ENCODE peak calls at places on chromosomes 2 and 18, in ten cellular contexts. J is hepatocyte, U is H9, L is IMR-90, V is PC-9, M is astrocyte, B is mammary epithelial cell, N is PC-3, Z is neuronal stem cell, C is OCI-LY7. R is an unnamed sample.
A peak's percentile ranks its signal among the peaks of the same experiment; 100 is the strongest.

GRCh38 chr2:69993048-69993565 is 31.7 kb upstream of the ASPRV1 start:
- DNase-seq in J (no peak), U (no peak), L (no peak), V (no peak), M (no peak), B (no peak), N (no peak), Z (no peak), C (no peak), R (no peak)

GRCh38 chr18:28177828-28178635 is 1.1 kb upstream of the CDH2 start:
- DNase-seq in J (peak; percentile 82), U (peak; percentile 83), L (peak; percentile 36), V (peak; percentile 22), M (peak; percentile 47), B (peak; percentile 21), N (peak; percentile 66), Z (peak; percentile 80), C (no peak), R (peak; percentile 97)

GRCh38 chr2:224518806-224519580 is 66.2 kb downstream of the CUL3 start:
- DNase-seq in J (no peak), U (no peak), L (peak; percentile 84), V (no peak), M (peak; percentile 83), B (peak; percentile 32), N (peak; percentile 49), Z (no peak), C (peak; percentile 25), R (peak; percentile 87)

GRCh38 chr18:36284671-36285295 is 12.7 kb upstream of the FHOD3 start:
- DNase-seq in J (peak; percentile 64), U (peak; percentile 46), L (peak; percentile 74), V (peak; percentile 11), M (peak; percentile 40), B (peak; percentile 56), N (peak; percentile 55), Z (peak; percentile 73), C (peak; percentile 52), R (no peak)

GRCh38 chr2:66441651-66442365 is 6.9 kb downstream of the MEIS1 start:
- DNase-seq in J (no peak), U (no peak), L (no peak), V (no peak), M (no peak), B (no peak), N (no peak), Z (no peak), C (no peak), R (no peak)

GRCh38 chr18:66795011-66795410 is 191.1 kb upstream of the CDH19 start:
- DNase-seq in J (no peak), U (no peak), L (no peak), V (no peak), M (peak; percentile 87), B (no peak), N (no peak), Z (no peak), C (no peak), R (no peak)

GRCh38 chr2:233832414-233832813 is 21.9 kb downstream of the HJURP start:
- DNase-seq in J (no peak), U (no peak), L (peak; percentile 82), V (no peak), M (peak; percentile 48), B (peak; percentile 57), N (no peak), Z (no peak), C (no peak), R (peak; percentile 87)

GRCh38 chr18:68623342-68623741 is 91.6 kb downstream of the TMX3 start:
- DNase-seq in J (peak; percentile 80), U (peak; percentile 60), L (peak; percentile 84), V (peak; percentile 26), M (peak; percentile 37), B (peak; percentile 45), N (peak; percentile 78), Z (peak; percentile 60), C (peak; percentile 16), R (peak; percentile 91)

GRCh38 chr2:119136093-119136492 is 22.5 kb downstream of the C1QL2 start:
- DNase-seq in J (no peak), U (peak; percentile 79), L (no peak), V (no peak), M (no peak), B (no peak), N (peak; percentile 51), Z (no peak), C (no peak), R (no peak)

GRCh38 chr18:59624384-59624760 is 72.9 kb downstream of the CCBE1 start:
- DNase-seq in J (no peak), U (no peak), L (no peak), V (no peak), M (no peak), B (no peak), N (no peak), Z (no peak), C (no peak), R (peak; percentile 46)

GRCh38 chr2:222952204-222952603 is 91.4 kb downstream of the ACSL3 start:
- DNase-seq in J (no peak), U (no peak), L (no peak), V (peak; percentile 32), M (no peak), B (no peak), N (no peak), Z (no peak), C (peak; percentile 11), R (no peak)

GRCh38 chr18:21968334-21968733 is 201.1 kb upstream of the GATA6 start:
- DNase-seq in J (no peak), U (no peak), L (no peak), V (no peak), M (no peak), B (no peak), N (no peak), Z (no peak), C (no peak), R (no peak)

GRCh38 chr2:239274391-239275001 is 126.3 kb downstream of the HDAC4 start:
- DNase-seq in J (no peak), U (peak; percentile 36), L (peak; percentile 70), V (peak; percentile 83), M (peak; percentile 84), B (peak; percentile 24), N (peak; percentile 45), Z (peak; percentile 42), C (no peak), R (peak; percentile 97)

GRCh38 chr2:16635796-16636699 is 29.6 kb downstream of the CYRIA start:
- DNase-seq in J (no peak), U (no peak), L (peak; percentile 71), V (no peak), M (peak; percentile 69), B (no peak), N (no peak), Z (no peak), C (peak; percentile 47), R (peak; percentile 72)

GRCh38 chr18:35047697-35048292 is 6.6 kb downstream of the MAPRE2 start:
- DNase-seq in J (no peak), U (no peak), L (no peak), V (no peak), M (no peak), B (no peak), N (no peak), Z (no peak), C (no peak), R (no peak)
- H3K4me1 ChIP-seq in J (peaks cover 14% of the 10 kb centered on the region), U (peaks cover 6% of the 10 kb centered on the region), L (peaks cover 7% of the 10 kb centered on the region), V (no peaks in the 10 kb centered on the region), M (peaks cover 18% of the 10 kb centered on the region), B (peaks cover 3% of the 10 kb centered on the region), N (no peaks in the 10 kb centered on the region), Z (peaks cover 13% of the 10 kb centered on the region), C (peaks cover 49% of the 10 kb centered on the region), R (peaks cover 38% of the 10 kb centered on the region)

GRCh38 chr2:5479265-5479928 is 212.8 kb upstream of the SOX11 start:
- DNase-seq in J (no peak), U (peak; percentile 50), L (no peak), V (no peak), M (no peak), B (no peak), N (no peak), Z (peak; percentile 35), C (no peak), R (no peak)
- H2AFZ ChIP-seq in J (no peak overlapping the region), U (peak overlapping the region; percentile 97), L (no peak overlapping the region), V (no peak overlapping the region), M (peak overlapping the region; percentile 55), B (no peak overlapping the region), N (no peak overlapping the region), Z (peak overlapping the region; percentile 87), C (no peak overlapping the region), R (no peak overlapping the region)

DNA sequence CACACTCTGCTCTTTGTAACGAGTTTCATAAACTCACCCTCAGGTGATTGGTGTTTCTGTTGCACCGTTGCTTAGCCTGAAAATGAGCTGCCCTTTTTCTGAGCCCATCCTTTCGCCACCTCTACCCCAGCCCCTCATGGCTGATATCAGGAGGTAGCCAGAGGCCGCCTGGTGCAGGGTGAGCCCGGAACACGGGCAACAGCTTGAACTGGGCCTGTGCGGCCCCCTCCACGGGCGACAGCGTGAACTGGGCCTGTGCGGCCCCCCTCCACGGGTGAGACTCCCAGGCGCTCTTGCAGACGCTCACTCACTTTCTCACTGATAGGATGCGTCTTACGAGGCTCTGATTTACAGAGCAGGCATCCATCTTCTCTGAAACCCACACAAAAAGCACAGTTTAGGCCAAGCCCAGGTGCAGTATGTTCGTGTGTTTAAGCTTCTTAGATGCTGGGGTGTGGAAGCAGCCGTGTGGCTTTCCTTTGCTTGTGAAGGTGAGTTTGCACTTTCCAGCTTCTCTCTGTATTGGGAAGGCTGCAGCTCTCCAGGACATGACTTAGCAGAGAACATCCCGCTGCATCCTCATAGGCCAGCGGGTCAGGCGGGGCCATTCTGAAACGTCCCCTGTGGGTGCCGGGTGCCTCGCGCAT is 83.5 kb downstream of the NFATC1 start:
- DNase-seq in J (no peak), U (no peak), L (no peak), V (no peak), M (no peak), B (no peak), N (no peak), Z (no peak), C (no peak), R (peak; percentile 86)
- H3K9me3 ChIP-seq in J (no peaks in the 10 kb centered on the region), U (no peaks in the 10 kb centered on the region), L (peaks cover 7% of the 10 kb centered on the region), V (no peaks in the 10 kb centered on the region), M (peaks cover 8% of the 10 kb centered on the region), B (peaks cover 55% of the 10 kb centered on the region), N (no peaks in the 10 kb centered on the region), Z (peaks cover 3% of the 10 kb centered on the region), C (no peaks in the 10 kb centered on the region), R (peaks cover 2% of the 10 kb centered on the region)

GRCh38 chr18:13390196-13390595 is 171.6 kb downstream of the LDLRAD4 start:
- DNase-seq in J (no peak), U (no peak), L (no peak), V (no peak), M (no peak), B (no peak), N (no peak), Z (no peak), C (no peak), R (peak; percentile 46)

GRCh38 chr18:13389491-13390131 is 171.1 kb downstream of the LDLRAD4 start:
- DNase-seq in J (no peak), U (no peak), L (no peak), V (no peak), M (no peak), B (no peak), N (no peak), Z (no peak), C (no peak), R (peak; percentile 46)

GRCh38 chr18:13386891-13387801 is 168.6 kb downstream of the LDLRAD4 start:
- DNase-seq in J (no peak), U (no peak), L (no peak), V (no peak), M (no peak), B (no peak), N (no peak), Z (no peak), C (no peak), R (peak; percentile 51)

GRCh38 chr18:13388586-13389490 is 170.3 kb downstream of the LDLRAD4 start:
- DNase-seq in J (no peak), U (no peak), L (no peak), V (no peak), M (no peak), B (no peak), N (no peak), Z (no peak), C (no peak), R (peak; percentile 57)

GRCh38 chr18:13387856-13388548 is 169.4 kb downstream of the LDLRAD4 start:
- DNase-seq in J (no peak), U (no peak), L (peak; percentile 36), V (no peak), M (peak; percentile 76), B (no peak), N (no peak), Z (no peak), C (no peak), R (peak; percentile 96)
- H3K4me1 ChIP-seq in J (peaks cover 7% of the 10 kb centered on the region), U (no peaks in the 10 kb centered on the region), L (peaks cover 2% of the 10 kb centered on the region), V (no peaks in the 10 kb centered on the region), M (peaks cover 9% of the 10 kb centered on the region), B (no peaks in the 10 kb centered on the region), N (no peaks in the 10 kb centered on the region), Z (peaks cover 4% of the 10 kb centered on the region), C (no peaks in the 10 kb centered on the region), R (peaks cover 10% of the 10 kb centered on the region)

R was measured in osteoblast.